ENCODE peak calls at places on chromosomes 16 and 17, in ten cellular contexts. J, R, X, E, Y, O, Q, W, L and K are unnamed samples.

GRCh38 chr17:38908676-38909181 is 16.7 kb upstream of the LASP1NB start:
- DNase-seq in J (no peak), R (no peak), X (no peak), E (no peak), Y (no peak), O (no peak), Q (no peak), W (peak), L (no peak), K (no peak)

GRCh38 chr17:78572277-78573205 is 4.7 kb downstream of the DNAH17 start:
- DNase-seq in J (no peak), R (no peak), X (no peak), E (no peak), Y (no peak), O (no peak), Q (no peak), W (no peak), L (no peak), K (no peak)

GRCh38 chr17:32836527-32836926 is 40.4 kb downstream of the MYO1D start:
- DNase-seq in J (no peak), R (no peak), X (no peak), E (no peak), Y (no peak), O (no peak), Q (no peak), W (no peak), L (no peak), K (no peak)

GRCh38 chr17:82107341-82107860 is 9.4 kb upstream of the FASN start:
- DNase-seq in J (no peak), R (no peak), X (peak), E (no peak), Y (no peak), O (no peak), Q (peak), W (peak), L (no peak), K (no peak)

GRCh38 chr16:70453891-70454220 is 539 bp upstream of the FCSK start:
- DNase-seq in J (no peak), R (no peak), X (no peak), E (no peak), Y (no peak), O (no peak), Q (no peak), W (peak), L (peak), K (no peak)

GRCh38 chr16:48334325-48334724 is 50.9 kb downstream of the SIAH1 start:
- DNase-seq in J (no peak), R (no peak), X (no peak), E (no peak), Y (no peak), O (no peak), Q (no peak), W (no peak), L (no peak), K (no peak)

GRCh38 chr17:43521389-43521788 is 24.8 kb downstream of the ETV4 start:
- DNase-seq in J (no peak), R (no peak), X (no peak), E (no peak), Y (no peak), O (no peak), Q (no peak), W (no peak), L (no peak), K (no peak)

GRCh38 chr16:6573577-6573976 is 759.1 kb upstream of the RBFOX1 start:
- DNase-seq in J (no peak), R (no peak), X (peak), E (no peak), Y (no peak), O (no peak), Q (no peak), W (no peak), L (no peak), K (no peak)

GRCh38 chr17:64723781-64724180 is 61.7 kb upstream of the SMURF2 start:
- DNase-seq in J (no peak), R (no peak), X (no peak), E (no peak), Y (no peak), O (no peak), Q (no peak), W (no peak), L (no peak), K (no peak)

GRCh38 chr17:73141411-73141810 is 23.4 kb upstream of the SSTR2 start:
- DNase-seq in J (no peak), R (no peak), X (no peak), E (no peak), Y (no peak), O (no peak), Q (no peak), W (no peak), L (no peak), K (no peak)

GRCh38 chr17:8976638-8977037 is 11.1 kb upstream of the PIK3R5 start:
- DNase-seq in J (no peak), R (no peak), X (no peak), E (no peak), Y (no peak), O (no peak), Q (no peak), W (no peak), L (no peak), K (no peak)

GRCh38 chr17:57255776-57256681 is at the start of gene MSI2:
- DNase-seq in J (peak), R (peak), X (peak), E (peak), Y (peak), O (peak), Q (no peak), W (peak), L (peak), K (peak)

GRCh38 chr16:23987443-23987842 is 151.7 kb downstream of the PRKCB start:
- DNase-seq in J (no peak), R (no peak), X (no peak), E (no peak), Y (no peak), O (no peak), Q (no peak), W (no peak), L (no peak), K (no peak)

GRCh38 chr17:77701996-77702395 is 256.5 kb upstream of the TNRC6C start:
- DNase-seq in J (no peak), R (peak), X (no peak), E (peak), Y (no peak), O (no peak), Q (no peak), W (no peak), L (no peak), K (no peak)

GRCh38 chr17:83144421-83145357 is 65.3 kb downstream of the METRNL start:
- DNase-seq in J (no peak), R (no peak), X (peak), E (peak), Y (no peak), O (no peak), Q (no peak), W (no peak), L (no peak), K (no peak)

GRCh38 chr17:66717680-66718079 is 117.2 kb upstream of the CACNG5 start:
- DNase-seq in J (no peak), R (no peak), X (no peak), E (no peak), Y (no peak), O (no peak), Q (no peak), W (no peak), L (no peak), K (no peak)

GRCh38 chr16:22232277-22233049 is 26.4 kb downstream of the EEF2K start:
- DNase-seq in J (peak), R (no peak), X (peak), E (no peak), Y (peak), O (peak), Q (no peak), W (no peak), L (no peak), K (peak)

GRCh38 chr17:42809250-42809649 is 10.6 kb downstream of the CNTD1 start:
- DNase-seq in J (no peak), R (no peak), X (no peak), E (no peak), Y (no peak), O (no peak), Q (no peak), W (no peak), L (no peak), K (no peak)

GRCh38 chr16:30662449-30662848 is 4.2 kb downstream of the FBRS start:
- DNase-seq in J (no peak), R (no peak), X (no peak), E (no peak), Y (no peak), O (no peak), Q (no peak), W (no peak), L (no peak), K (no peak)

GRCh38 chr16:84150926-84151325 is 5.8 kb downstream of the DNAAF1 start:
- DNase-seq in J (no peak), R (no peak), X (no peak), E (no peak), Y (no peak), O (no peak), Q (no peak), W (no peak), L (no peak), K (no peak)

GRCh38 chr16:11128211-11129123 is 127.5 kb downstream of the SOCS1 start:
- DNase-seq in J (no peak), R (no peak), X (peak), E (no peak), Y (no peak), O (peak), Q (no peak), W (no peak), L (no peak), K (no peak)

GRCh38 chr17:82065638-82066303 is at the start of gene DUS1L:
- DNase-seq in J (no peak), R (no peak), X (peak), E (no peak), Y (peak), O (peak), Q (no peak), W (peak), L (no peak), K (no peak)

GRCh38 chr17:33664116-33664840 is 371.2 kb upstream of the ASIC2 start:
- DNase-seq in J (no peak), R (no peak), X (no peak), E (no peak), Y (no peak), O (peak), Q (no peak), W (no peak), L (no peak), K (no peak)

GRCh38 chr16:55542459-55543082 is 23.9 kb upstream of the CAPNS2 start:
- DNase-seq in J (no peak), R (no peak), X (no peak), E (no peak), Y (no peak), O (no peak), Q (no peak), W (no peak), L (peak), K (no peak)

GRCh38 chr17:45060382-45060823 is 714 bp upstream of the NMT1 start:
- DNase-seq in J (no peak), R (no peak), X (no peak), E (no peak), Y (no peak), O (no peak), Q (no peak), W (no peak), L (no peak), K (no peak)

GRCh38 chr16:85327731-85328664 is 215.7 kb upstream of the CIBAR2 start:
- DNase-seq in J (no peak), R (no peak), X (peak), E (no peak), Y (no peak), O (no peak), Q (peak), W (no peak), L (no peak), K (no peak)

GRCh38 chr17:5797447-5797846 is 213.1 kb upstream of the NLRP1 start:
- DNase-seq in J (no peak), R (no peak), X (no peak), E (no peak), Y (no peak), O (no peak), Q (no peak), W (no peak), L (no peak), K (no peak)